ENCODE peak calls at places on chromosomes 13 and 19, in nine cellular contexts. X is neuronal stem cell; U is NCI-H2029; S is endodermal cell; J is activated CD4-positive, alpha-beta memory T cell treated with anti-CD3 and anti-CD28 coated beads, Interleukin-2, amount 10 ng/mL, durations not matched to agents 7 days and 5 days; T is T-helper 9 cell; H is PC-9; V is kidney tubule cell; I is left colon. C is an unnamed sample.

GRCh38 chr19:33055718-33056117 is 9.0 kb downstream of the RHPN2 start:
- DNase-seq in H (peak; percentile 62), T (no peak), V (peak; percentile 42), S (peak; percentile 47), J (no peak), X (peak; percentile 21), I (no peak), U (no peak), C (no peak)

GRCh38 chr19:7992575-7992974 is 12.9 kb downstream of the ELAVL1 start:
- DNase-seq in S (no peak), I (no peak), X (no peak), T (no peak), H (peak; percentile 39), U (no peak), J (no peak), V (no peak), C (no peak)

GRCh38 chr19:7415163-7415856 is 66.6 kb downstream of the ARHGEF18 start:
- DNase-seq in I (no peak), X (no peak), S (no peak), J (no peak), H (no peak), V (peak; percentile 45), U (peak; percentile 66), T (no peak), C (no peak)

GRCh38 chr19:28330831-28331230 is 882.1 kb downstream of the UQCRFS1 start:
- DNase-seq in S (no peak), X (no peak), V (peak; percentile 63), T (no peak), J (no peak), U (no peak), I (no peak), H (no peak), C (no peak)

GRCh38 chr13:72853000-72853399 is 71.1 kb downstream of the PIBF1 start:
- DNase-seq in T (no peak), I (no peak), S (no peak), H (no peak), U (no peak), X (no peak), V (no peak), J (no peak), C (no peak)

GRCh38 chr19:10115392-10116084 is 4.0 kb downstream of the P2RY11 start:
- DNase-seq in U (no peak), V (no peak), S (peak; percentile 48), X (no peak), T (no peak), J (no peak), H (no peak), I (no peak), C (peak; percentile 37)

GRCh38 chr19:7904074-7905020 is 670 bp downstream of the MAP2K7 start:
- DNase-seq in X (no peak), V (no peak), U (no peak), J (peak; percentile 76), S (peak; percentile 74), I (peak; percentile 74), H (no peak), T (peak; percentile 73), C (no peak)

GRCh38 chr19:31253816-31254551 is 95.3 kb downstream of the TSHZ3 start:
- DNase-seq in I (no peak), V (peak; percentile 52), X (no peak), H (no peak), S (no peak), J (no peak), U (no peak), T (no peak), C (no peak)

GRCh38 chr19:46015080-46015960 is 7.5 kb downstream of the PGLYRP1 start:
- DNase-seq in V (peak; percentile 82), J (peak; percentile 74), T (peak; percentile 63), X (peak; percentile 82), I (peak; percentile 90), S (peak; percentile 97), H (peak; percentile 59), U (peak; percentile 92), C (no peak)

GRCh38 chr19:5436101-5436947 is 18.9 kb upstream of the ZNRF4 start:
- DNase-seq in X (peak; percentile 89), U (no peak), I (no peak), H (no peak), S (peak; percentile 97), J (no peak), V (peak; percentile 31), T (no peak), C (peak; percentile 93)

GRCh38 chr13:51148952-51149573 is 38.0 kb upstream of the C13orf42 start:
- DNase-seq in J (no peak), X (peak; percentile 51), I (no peak), U (no peak), S (peak; percentile 90), T (no peak), H (peak; percentile 42), V (peak; percentile 43), C (peak; percentile 59)

GRCh38 chr13:76552373-76552772 is 333.8 kb downstream of the KCTD12 start:
- DNase-seq in U (no peak), S (no peak), J (no peak), I (no peak), H (no peak), X (no peak), T (no peak), V (no peak), C (no peak)

C was measured in HAP-1.